ENCODE peak calls at places on chromosome 18, in five cellular contexts. U, S, B, Y and L are unnamed samples.

GRCh38 chr18:80108122-80108536 is 933 bp upstream of the ADNP2 start:
- DNase-seq in U (no peak), S (no peak), B (no peak), Y (no peak), L (no peak)

GRCh38 chr18:63701952-63702351 is 808 bp upstream of the SERPINB11 start:
- DNase-seq in U (no peak), S (no peak), B (no peak), Y (no peak), L (no peak)

GRCh38 chr18:39173022-39173421 is 1607.4 kb upstream of the CELF4 start:
- DNase-seq in U (no peak), S (no peak), B (no peak), Y (no peak), L (peak)

GRCh38 chr18:12307251-12307736 is 747 bp upstream of the TUBB6 start:
- DNase-seq in U (peak), S (no peak), B (no peak), Y (no peak), L (no peak)

GRCh38 chr18:8706981-8707940 is 1.9 kb downstream of the MTCL1 start:
- DNase-seq in U (peak), S (peak), B (no peak), Y (peak), L (no peak)

GRCh38 chr18:12694032-12694431 is 8.5 kb downstream of the CEP76 start:
- DNase-seq in U (no peak), S (no peak), B (no peak), Y (no peak), L (no peak)

GRCh38 chr18:25239636-25240468 is 112.1 kb downstream of the ZNF521 start:
- DNase-seq in U (no peak), S (no peak), B (no peak), Y (no peak), L (no peak)

GRCh38 chr18:12750076-12750707 is 47.4 kb downstream of the PSMG2 start:
- DNase-seq in U (no peak), S (peak), B (no peak), Y (no peak), L (no peak)

GRCh38 chr18:60981651-60982050 is 351.6 kb upstream of the CDH20 start:
- DNase-seq in U (no peak), S (no peak), B (no peak), Y (no peak), L (peak)

GRCh38 chr18:6624271-6624670 is 105.2 kb upstream of the ARHGAP28 start:
- DNase-seq in U (no peak), S (peak), B (no peak), Y (no peak), L (peak)

GRCh38 chr18:59631583-59632181 is 65.5 kb downstream of the CCBE1 start:
- DNase-seq in U (peak), S (no peak), B (no peak), Y (peak), L (no peak)

GRCh38 chr18:73270919-73271318 is 403.1 kb upstream of the NETO1 start:
- DNase-seq in U (no peak), S (no peak), B (no peak), Y (peak), L (no peak)

GRCh38 chr18:35458677-35459441 is 38.9 kb downstream of the INO80C start:
- DNase-seq in U (no peak), S (peak), B (peak), Y (peak), L (peak)

GRCh38 chr18:48608581-48608980 is 69.8 kb downstream of the CTIF start:
- DNase-seq in U (no peak), S (no peak), B (no peak), Y (no peak), L (no peak)

GRCh38 chr18:51195086-51195601 is 2.3 kb downstream of the MEX3C start:
- DNase-seq in U (peak), S (no peak), B (no peak), Y (no peak), L (no peak)

GRCh38 chr18:6934859-6935258 is 182.7 kb downstream of the LAMA1 start:
- DNase-seq in U (no peak), S (no peak), B (no peak), Y (no peak), L (no peak)

GRCh38 chr18:68564961-68565360 is 149.9 kb downstream of the TMX3 start:
- DNase-seq in U (no peak), S (no peak), B (no peak), Y (no peak), L (no peak)

GRCh38 chr18:51668632-51669031 is 471.2 kb upstream of the MEX3C start:
- DNase-seq in U (peak), S (no peak), B (no peak), Y (no peak), L (no peak)

GRCh38 chr18:47990981-47991380 is 60.5 kb upstream of the SMAD2 start:
- DNase-seq in U (no peak), S (no peak), B (no peak), Y (no peak), L (no peak)

GRCh38 chr18:2570772-2571199 is 519 bp downstream of the METTL4 start:
- DNase-seq in U (peak), S (peak), B (no peak), Y (peak), L (no peak)

GRCh38 chr18:70046796-70047195 is 99.1 kb upstream of the CD226 start:
- DNase-seq in U (no peak), S (no peak), B (no peak), Y (no peak), L (no peak)

GRCh38 chr18:27136208-27136535 is 48.9 kb downstream of the CHST9 start:
- DNase-seq in U (no peak), S (peak), B (peak), Y (peak), L (peak)